ENCODE peak calls at places on chromosome 16, in eight cellular contexts. P is adrenal gland, M is NCI-H524, V is left lung, U is progenitor cell of endocrine pancreas, C is B cell, K is A673, S is left cardiac atrium. J is an unnamed sample.

GRCh38 chr16:53486230-53486629 is 16.8 kb downstream of the AKTIP start:
- DNase-seq in P (no peak), M (no peak), V (no peak), U (no peak), C (no peak), K (no peak), S (no peak), J (no peak)

GRCh38 chr16:15879255-15879804 is 9.1 kb downstream of the CEP20 start:
- DNase-seq in P (no peak), M (no peak), V (no peak), U (no peak), C (no peak), K (peak), S (no peak), J (no peak)

GRCh38 chr16:31200821-31201510 is 1.6 kb downstream of the PYCARD start:
- DNase-seq in P (no peak), M (no peak), V (no peak), U (no peak), C (peak), K (no peak), S (no peak), J (no peak)

GRCh38 chr16:68995011-68995504 is 110.4 kb upstream of the HAS3 start:
- DNase-seq in P (no peak), M (peak), V (no peak), U (no peak), C (no peak), K (peak), S (no peak), J (no peak)

GRCh38 chr16:89583895-89584644 is 8.5 kb downstream of the CPNE7 start:
- DNase-seq in P (no peak), M (no peak), V (peak), U (no peak), C (no peak), K (no peak), S (no peak), J (no peak)

GRCh38 chr16:1707193-1707790 is 1.3 kb downstream of the MAPK8IP3 start:
- DNase-seq in P (peak), M (no peak), V (no peak), U (no peak), C (no peak), K (peak), S (peak), J (no peak)

GRCh38 chr16:67415872-67416793 is at the start of gene ZDHHC1:
- DNase-seq in P (peak), M (peak), V (peak), U (peak), C (peak), K (peak), S (peak), J (peak)

GRCh38 chr16:65414284-65414984 is 292.6 kb upstream of the CDH11 start:
- DNase-seq in P (peak), M (no peak), V (no peak), U (no peak), C (no peak), K (no peak), S (no peak), J (no peak)

GRCh38 chr16:67961551-67961957 is 6.9 kb downstream of the SLC12A4 start:
- DNase-seq in P (peak), M (peak), V (peak), U (no peak), C (no peak), K (no peak), S (peak), J (no peak)

GRCh38 chr16:70612931-70613330 is 33.4 kb upstream of the IL34 start:
- DNase-seq in P (no peak), M (no peak), V (no peak), U (no peak), C (no peak), K (no peak), S (no peak), J (no peak)

GRCh38 chr16:55142405-55142804 is 181.6 kb upstream of the IRX6 start:
- DNase-seq in P (no peak), M (no peak), V (no peak), U (no peak), C (no peak), K (no peak), S (no peak), J (no peak)

GRCh38 chr16:89903908-89904515 is 14.7 kb upstream of the MC1R start:
- DNase-seq in P (no peak), M (no peak), V (peak), U (no peak), C (no peak), K (no peak), S (no peak), J (no peak)

GRCh38 chr16:81723098-81723723 is 55.9 kb upstream of the PLCG2 start:
- DNase-seq in P (no peak), M (peak), V (no peak), U (no peak), C (peak), K (peak), S (no peak), J (no peak)

GRCh38 chr16:14284371-14284770 is 213.3 kb downstream of the MRTFB start:
- DNase-seq in P (peak), M (peak), V (no peak), U (no peak), C (no peak), K (no peak), S (no peak), J (no peak)

GRCh38 chr16:87375426-87376135 is 8.0 kb downstream of the FBXO31 start:
- DNase-seq in P (no peak), M (no peak), V (peak), U (no peak), C (no peak), K (no peak), S (no peak), J (no peak)

GRCh38 chr16:89667633-89668032 is 10.0 kb downstream of the SPATA33 start:
- DNase-seq in P (no peak), M (no peak), V (peak), U (no peak), C (no peak), K (no peak), S (peak), J (no peak)

GRCh38 chr16:2243031-2243528 is 6.8 kb downstream of the DNASE1L2 start:
- DNase-seq in P (no peak), M (no peak), V (no peak), U (no peak), C (no peak), K (no peak), S (no peak), J (no peak)

GRCh38 chr16:15775209-15775608 is 81.6 kb downstream of the MYH11 start:
- DNase-seq in P (no peak), M (no peak), V (no peak), U (no peak), C (no peak), K (peak), S (no peak), J (no peak)

GRCh38 chr16:80148826-80149225 is 392.0 kb upstream of the DYNLRB2 start:
- DNase-seq in P (no peak), M (no peak), V (no peak), U (no peak), C (no peak), K (no peak), S (no peak), J (no peak)

GRCh38 chr16:74570412-74571301 is 36.3 kb downstream of the GLG1 start:
- DNase-seq in P (no peak), M (peak), V (no peak), U (no peak), C (no peak), K (no peak), S (no peak), J (no peak)

GRCh38 chr16:31869511-31870201 is 4.0 kb upstream of the ZNF267 start:
- DNase-seq in P (peak), M (no peak), V (no peak), U (no peak), C (peak), K (peak), S (no peak), J (no peak)

GRCh38 chr16:80570106-80570478 is 29.3 kb downstream of the DYNLRB2 start:
- DNase-seq in P (no peak), M (no peak), V (no peak), U (no peak), C (no peak), K (no peak), S (no peak), J (no peak)